ENCODE peak calls at places on chromosomes 1 and 21, in five cellular contexts. A is HuH-7.5; F is suprapubic skin; U is EL; P is effector memory CD4-positive, alpha-beta T cell. Q is an unnamed sample.
A peak's percentile ranks its signal among the peaks of the same experiment; 100 is the strongest.

GRCh38 chr21:18987515-18988026 is 584.0 kb upstream of the TMPRSS15 start:
- DNase-seq in A (no peak), P (no peak), F (no peak), U (no peak), Q (no peak)

GRCh38 chr1:190116921-190117320 is 360.7 kb downstream of the BRINP3 start:
- DNase-seq in U (no peak), A (no peak), F (no peak), P (no peak), Q (peak; percentile 96)

GRCh38 chr1:154351363-154352068 is 26.2 kb downstream of the ATP8B2 start:
- DNase-seq in U (no peak), A (no peak), F (no peak), P (no peak), Q (no peak)

GRCh38 chr1:165376811-165377153 is 20.3 kb upstream of the LMX1A start:
- DNase-seq in P (no peak), A (no peak), U (no peak), F (no peak), Q (no peak)

GRCh38 chr1:3948344-3948743 is 48.3 kb upstream of the C1orf174 start:
- DNase-seq in U (no peak), P (no peak), A (no peak), F (no peak), Q (no peak)

GRCh38 chr1:203626910-203627246 is 246 bp downstream of the ATP2B4 start:
- DNase-seq in P (no peak), U (no peak), F (peak; percentile 87), A (peak; percentile 45), Q (no peak)

GRCh38 chr1:112319371-112320034 is 76.5 kb upstream of the CTTNBP2NL start:
- DNase-seq in U (no peak), A (no peak), F (no peak), P (no peak), Q (no peak)

GRCh38 chr1:231512147-231512698 is 16.2 kb upstream of the TSNAX start:
- DNase-seq in A (no peak), U (peak; percentile 61), F (no peak), P (no peak), Q (no peak)

GRCh38 chr1:54995835-54996234 is 2.9 kb upstream of the BSND start:
- DNase-seq in A (no peak), U (no peak), F (no peak), P (peak; percentile 35), Q (no peak)

GRCh38 chr1:5225687-5226389 is 571.4 kb downstream of the AJAP1 start:
- DNase-seq in P (no peak), U (no peak), A (no peak), F (no peak), Q (no peak)

GRCh38 chr1:181087400-181087901 is 1.0 kb upstream of the IER5 start:
- DNase-seq in A (no peak), F (no peak), U (peak; percentile 52), P (no peak), Q (no peak)

GRCh38 chr1:221829327-221830011 is 87.6 kb upstream of the DUSP10 start:
- DNase-seq in U (peak; percentile 93), P (peak; percentile 11), A (no peak), F (no peak), Q (no peak)

GRCh38 chr1:13749543-13750307 is 49.7 kb downstream of the PRDM2 start:
- DNase-seq in U (peak; percentile 57), A (no peak), P (no peak), F (peak; percentile 88), Q (peak; percentile 53)

Q was measured in HAP-1.